ENCODE peak calls at places on chromosomes 2 and 18, in four cellular contexts. E, W, C and N are unnamed samples.

GRCh38 chr2:165205865-165206264 is 2.0 kb upstream of the SCN3A start:
- DNase-seq in E (no peak), W (no peak), C (no peak), N (no peak)

GRCh38 chr2:171132086-171132485 is 28.6 kb downstream of the TLK1 start:
- DNase-seq in E (no peak), W (no peak), C (no peak), N (no peak)

GRCh38 chr2:48692292-48692691 is 63.2 kb downstream of the LHCGR start:
- DNase-seq in E (no peak), W (no peak), C (no peak), N (no peak)

GRCh38 chr2:236343400-236344161 is 79.4 kb upstream of the ASB18 start:
- DNase-seq in E (peak; percentile 78), W (peak; percentile 88), C (peak; percentile 72), N (peak; percentile 74)

GRCh38 chr2:228689049-228689448 is 507.6 kb upstream of the SPHKAP start:
- DNase-seq in E (no peak), W (no peak), C (peak; percentile 73), N (no peak)

GRCh38 chr2:176646033-176646615 is 376.9 kb downstream of the MTX2 start:
- DNase-seq in E (no peak), W (no peak), C (no peak), N (no peak)

GRCh38 chr2:219569041-219569440 is 2.3 kb downstream of the OBSL1 start:
- DNase-seq in E (no peak), W (no peak), C (no peak), N (no peak)

GRCh38 chr18:62187543-62188378 is 706 bp downstream of the RELCH start:
- DNase-seq in E (peak; percentile 11), W (peak; percentile 66), C (peak; percentile 34), N (peak; percentile 34)

GRCh38 chr2:109065335-109065734 is 63.7 kb upstream of the SH3RF3 start:
- DNase-seq in E (no peak), W (peak; percentile 69), C (no peak), N (no peak)

GRCh38 chr2:7015007-7015950 is 98.1 kb downstream of the RNF144A start:
- DNase-seq in E (no peak), W (peak; percentile 55), C (no peak), N (no peak)

GRCh38 chr2:43005975-43006833 is 213.8 kb upstream of the HAAO start:
- DNase-seq in E (no peak), W (peak; percentile 17), C (no peak), N (peak; percentile 33)

GRCh38 chr2:80420530-80421208 is 116.1 kb upstream of the LRRTM1 start:
- DNase-seq in E (no peak), W (no peak), C (no peak), N (no peak)

GRCh38 chr2:200308421-200309295 is 2.2 kb downstream of the SPATS2L start:
- DNase-seq in E (peak; percentile 55), W (no peak), C (no peak), N (no peak)

GRCh38 chr2:73243884-73244570 is 9.9 kb downstream of the CCT7 start:
- DNase-seq in E (peak; percentile 80), W (peak; percentile 90), C (no peak), N (no peak)

GRCh38 chr18:48959921-48960920 is 9.5 kb upstream of the SMAD7 start:
- DNase-seq in E (peak; percentile 56), W (no peak), C (peak; percentile 85), N (no peak)

GRCh38 chr2:97911210-97911921 is 84.4 kb downstream of the TMEM131 start:
- DNase-seq in E (peak; percentile 10), W (no peak), C (no peak), N (no peak)

GRCh38 chr18:2846638-2847340 is at the start of gene EMILIN2:
- DNase-seq in E (peak; percentile 31), W (peak; percentile 75), C (peak; percentile 56), N (peak; percentile 78)

GRCh38 chr2:7083580-7084509 is 166.6 kb downstream of the RNF144A start:
- DNase-seq in E (peak; percentile 20), W (no peak), C (peak; percentile 39), N (no peak)

GRCh38 chr2:33443272-33443829 is 33.1 kb upstream of the RASGRP3 start:
- DNase-seq in E (peak; percentile 73), W (no peak), C (no peak), N (no peak)

GRCh38 chr18:69414184-69414583 is 13.5 kb downstream of the DOK6 start:
- DNase-seq in E (no peak), W (no peak), C (no peak), N (no peak)

GRCh38 chr2:64344999-64345576 is 108.9 kb upstream of the LGALSL start:
- DNase-seq in E (no peak), W (peak; percentile 33), C (no peak), N (no peak)
- TF ChIP-seq CTCF in E (no peak), W (no peak), C (no peak), N (no peak)

DNA sequence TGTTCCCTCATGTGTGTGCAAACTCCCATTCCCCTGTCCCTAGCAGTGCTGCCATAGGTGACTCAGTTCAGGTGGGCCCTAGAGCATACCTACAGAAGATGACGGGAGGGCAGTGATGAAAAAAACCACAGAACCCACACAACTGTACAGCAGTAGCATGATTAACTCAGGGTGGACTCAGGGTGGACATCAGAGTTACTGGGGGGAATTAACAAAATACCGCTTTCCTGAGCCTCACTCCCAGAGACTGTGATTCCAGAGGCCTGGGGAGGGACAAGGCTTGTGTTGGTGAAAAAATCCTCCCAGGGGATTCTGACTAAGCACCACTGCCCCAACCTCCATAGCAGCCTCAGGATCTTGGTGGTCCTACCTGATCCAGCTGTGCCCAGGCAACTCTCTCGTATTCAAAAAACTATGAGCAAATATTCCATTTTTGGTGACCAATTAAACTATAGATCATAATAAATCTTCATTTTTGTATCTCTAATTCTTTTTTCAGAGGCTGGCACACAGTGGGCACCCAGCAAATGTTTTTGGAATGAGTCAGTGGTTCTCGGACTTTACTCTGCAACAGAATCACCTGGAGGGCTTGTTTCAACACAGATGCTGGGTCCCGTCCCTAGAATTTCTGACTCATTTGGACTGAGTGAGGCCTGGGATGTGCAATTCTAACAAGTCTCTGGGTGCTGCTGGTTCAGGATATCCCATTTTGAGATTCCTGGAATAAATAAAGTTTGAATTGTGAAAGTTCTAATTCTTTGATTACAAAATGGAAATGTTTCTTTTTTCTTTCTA is 84.1 kb upstream of the NABP1 start:
- DNase-seq in E (peak; percentile 82), W (no peak), C (no peak), N (no peak)
- TF ChIP-seq CTCF in E (no peak), W (no peak), C (no peak), N (no peak)

DNA sequence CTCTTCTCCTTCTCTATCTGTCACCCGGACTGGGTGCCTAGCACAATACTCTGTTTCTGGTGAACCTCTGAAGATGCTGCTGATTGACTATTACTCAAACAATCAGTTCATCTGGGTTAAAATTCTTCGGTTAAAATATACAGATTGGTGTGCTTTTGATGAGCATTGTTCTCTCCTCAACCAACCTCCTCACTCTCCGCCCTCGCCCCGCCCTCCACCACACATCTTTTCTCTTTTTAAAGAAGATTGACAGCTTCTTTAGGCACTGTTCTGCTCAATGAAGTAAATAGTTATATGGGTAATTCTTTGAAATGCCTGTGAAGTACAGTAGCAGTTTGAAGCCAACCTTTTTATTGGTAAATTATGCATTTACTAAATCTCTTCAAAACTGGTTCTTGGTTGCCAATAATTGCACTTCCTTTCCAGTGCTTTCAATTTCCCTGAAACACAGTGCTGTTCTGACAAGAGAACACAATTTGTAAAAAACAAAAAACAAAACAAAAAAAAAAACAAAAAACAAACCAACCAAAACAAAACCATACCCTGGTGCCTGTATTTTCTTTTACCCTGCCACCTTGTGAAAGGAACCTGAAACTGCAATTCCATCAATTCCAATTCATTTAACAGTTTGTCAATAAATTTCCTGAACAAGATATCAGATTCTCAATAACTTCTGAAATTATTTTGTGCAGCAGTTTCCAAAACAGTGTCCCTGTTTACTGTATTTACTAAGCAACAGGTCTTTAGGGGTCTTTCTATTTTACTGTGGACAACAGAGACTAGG is 188.6 kb downstream of the LRP1B start:
- DNase-seq in E (no peak), W (no peak), C (no peak), N (no peak)
- TF ChIP-seq CTCF in E (peak; percentile 48), W (peak; percentile 13), C (no peak), N (no peak)

GRCh38 chr2:205903549-205904129 is 182.3 kb downstream of the INO80D start:
- DNase-seq in E (no peak), W (peak; percentile 77), C (peak; percentile 57), N (peak; percentile 48)
- TF ChIP-seq CTCF in E (peak; percentile 22), W (peak; percentile 60), C (peak; percentile 36), N (peak; percentile 31)

GRCh38 chr2:143162997-143163396 is 33.8 kb downstream of the ARHGAP15 start:
- DNase-seq in E (no peak), W (no peak), C (no peak), N (no peak)

GRCh38 chr2:143165291-143165690 is 36.1 kb downstream of the ARHGAP15 start:
- DNase-seq in E (no peak), W (no peak), C (no peak), N (no peak)

GRCh38 chr2:143160732-143161707 is 31.8 kb downstream of the ARHGAP15 start:
- DNase-seq in E (no peak), W (no peak), C (no peak), N (no peak)

GRCh38 chr2:143163499-143163898 is 34.3 kb downstream of the ARHGAP15 start:
- DNase-seq in E (no peak), W (no peak), C (no peak), N (no peak)

GRCh38 chr2:143161982-143162837 is 33.0 kb downstream of the ARHGAP15 start:
- DNase-seq in E (peak; percentile 38), W (peak; percentile 80), C (peak; percentile 40), N (peak; percentile 54)
- TF ChIP-seq CTCF in E (peak; percentile 54), W (peak; percentile 54), C (peak; percentile 23), N (peak; percentile 64)

DNA sequence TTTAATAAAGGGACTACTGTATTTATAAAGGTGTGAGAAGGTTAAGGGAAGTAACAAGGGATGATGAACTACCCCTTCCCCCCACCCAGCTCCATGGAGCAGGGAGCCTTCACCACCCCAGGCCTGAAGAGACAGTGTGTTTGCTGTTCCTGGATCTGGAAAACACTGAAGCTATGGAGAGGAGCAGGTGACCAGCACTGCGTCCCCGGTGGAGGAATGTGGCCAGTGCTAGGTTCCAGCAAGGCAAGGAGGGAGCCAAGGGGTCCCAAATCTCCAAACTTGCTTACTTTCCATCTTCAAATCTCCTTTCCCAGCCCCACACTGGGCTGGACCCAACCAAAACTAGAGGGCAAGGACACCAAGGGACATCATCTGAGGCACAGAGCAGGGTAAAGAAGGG is 128.7 kb upstream of the CD302 start:
- DNase-seq in E (no peak), W (no peak), C (peak; percentile 16), N (no peak)
- TF ChIP-seq CTCF in E (no peak), W (no peak), C (no peak), N (no peak)

GRCh38 chr18:35376742-35377695 is at the start of gene ZNF396:
- DNase-seq in E (peak; percentile 62), W (peak; percentile 90), C (peak; percentile 90), N (peak; percentile 87)

GRCh38 chr18:35379421-35379820 is 2.3 kb upstream of the ZNF396 start:
- DNase-seq in E (no peak), W (no peak), C (no peak), N (no peak)

GRCh38 chr18:35378206-35378795 is 1.2 kb upstream of the ZNF396 start:
- DNase-seq in E (peak; percentile 67), W (no peak), C (no peak), N (no peak)

GRCh38 chr18:35371412-35372195 is 5.5 kb downstream of the ZNF396 start:
- DNase-seq in E (peak; percentile 83), W (no peak), C (no peak), N (no peak)

DNA sequence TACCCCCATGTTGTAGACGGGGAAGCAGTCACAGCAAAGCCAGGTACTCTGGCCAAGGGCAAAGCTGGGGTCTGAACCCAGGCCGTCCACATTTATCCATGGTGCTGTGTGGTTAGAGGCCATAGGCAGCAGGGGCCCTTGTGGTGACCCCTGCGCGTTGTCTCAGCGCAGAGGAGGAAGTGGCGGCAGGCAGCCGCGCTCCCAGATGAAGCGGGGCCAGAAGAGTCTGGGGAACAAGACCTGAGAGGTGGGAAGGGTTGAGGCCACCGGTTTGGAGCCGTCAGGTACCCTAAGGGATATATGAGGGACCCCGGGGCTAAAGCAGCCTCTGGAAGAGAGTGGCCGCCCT is 770 bp downstream of the ZNF396 start:
- DNase-seq in E (no peak), W (no peak), C (peak; percentile 35), N (peak; percentile 39)
- TF ChIP-seq CTCF in E (no peak), W (no peak), C (no peak), N (peak; percentile 21)